ENCODE peak calls at places on chromosome 15, in six cellular contexts. One of them, this sample, is unnamed.

GRCh38 chr15:60355148-60355857 is 42.5 kb downstream of the ANXA2 start:
- DNase-seq in neural crest cell: no peak
- DNase-seq in ovary: no peak
- DNase-seq in left ventricle myocardium inferior: no peak
- DNase-seq in lower lobe of right lung: no peak
- DNase-seq in GM20000: no peak
- DNase-seq in this sample: no peak

GRCh38 chr15:61556037-61556648 is 327.0 kb upstream of the RORA start:
- DNase-seq in neural crest cell: no peak
- DNase-seq in GM20000: no peak
- DNase-seq in lower lobe of right lung: no peak
- DNase-seq in left ventricle myocardium inferior: no peak
- DNase-seq in ovary: no peak
- DNase-seq in this sample: no peak

GRCh38 chr15:39919740-39920509 is at the start of gene GPR176:
- DNase-seq in ovary: peak
- DNase-seq in lower lobe of right lung: peak
- DNase-seq in left ventricle myocardium inferior: peak
- DNase-seq in GM20000: peak
- DNase-seq in neural crest cell: peak
- DNase-seq in this sample: peak

GRCh38 chr15:32716216-32716959 is 1.4 kb upstream of the GREM1 start:
- DNase-seq in neural crest cell: no peak
- DNase-seq in left ventricle myocardium inferior: no peak
- DNase-seq in GM20000: no peak
- DNase-seq in ovary: no peak
- DNase-seq in lower lobe of right lung: no peak
- DNase-seq in this sample: no peak

GRCh38 chr15:83012038-83012490 is 625 bp upstream of the C15orf40 start:
- DNase-seq in lower lobe of right lung: no peak
- DNase-seq in neural crest cell: no peak
- DNase-seq in ovary: no peak
- DNase-seq in GM20000: no peak
- DNase-seq in left ventricle myocardium inferior: no peak
- DNase-seq in this sample: no peak

GRCh38 chr15:83108266-83109219 is 1.1 kb downstream of the TM6SF1 start:
- DNase-seq in left ventricle myocardium inferior: peak
- DNase-seq in GM20000: peak
- DNase-seq in lower lobe of right lung: peak
- DNase-seq in neural crest cell: no peak
- DNase-seq in ovary: no peak
- DNase-seq in this sample: peak

GRCh38 chr15:33125883-33126535 is 68.5 kb downstream of the FMN1 start:
- DNase-seq in neural crest cell: no peak
- DNase-seq in lower lobe of right lung: no peak
- DNase-seq in left ventricle myocardium inferior: no peak
- DNase-seq in GM20000: no peak
- DNase-seq in ovary: no peak
- DNase-seq in this sample: no peak

GRCh38 chr15:69951511-69952209 is 146.1 kb downstream of the TLE3 start:
- DNase-seq in GM20000: no peak
- DNase-seq in neural crest cell: no peak
- DNase-seq in left ventricle myocardium inferior: no peak
- DNase-seq in lower lobe of right lung: no peak
- DNase-seq in ovary: no peak
- DNase-seq in this sample: no peak

GRCh38 chr15:93030430-93031102 is 58.4 kb downstream of the RGMA start:
- DNase-seq in neural crest cell: peak
- DNase-seq in left ventricle myocardium inferior: peak
- DNase-seq in lower lobe of right lung: peak
- DNase-seq in ovary: peak
- DNase-seq in GM20000: peak
- DNase-seq in this sample: peak

GRCh38 chr15:74240002-74240568 is 4.0 kb downstream of the CCDC33 start:
- DNase-seq in GM20000: no peak
- DNase-seq in ovary: peak
- DNase-seq in left ventricle myocardium inferior: peak
- DNase-seq in neural crest cell: no peak
- DNase-seq in lower lobe of right lung: peak
- DNase-seq in this sample: peak

GRCh38 chr15:72604794-72605193 is 49.7 kb upstream of the GOLGA6B start:
- DNase-seq in left ventricle myocardium inferior: no peak
- DNase-seq in ovary: no peak
- DNase-seq in neural crest cell: no peak
- DNase-seq in GM20000: no peak
- DNase-seq in lower lobe of right lung: no peak
- DNase-seq in this sample: no peak

GRCh38 chr15:74983725-74984231 is 11.6 kb upstream of the SCAMP5 start:
- DNase-seq in left ventricle myocardium inferior: no peak
- DNase-seq in GM20000: no peak
- DNase-seq in lower lobe of right lung: no peak
- DNase-seq in ovary: no peak
- DNase-seq in neural crest cell: no peak
- DNase-seq in this sample: peak

GRCh38 chr15:42499888-42500609 is 4.6 kb downstream of the SNAP23 start:
- DNase-seq in lower lobe of right lung: no peak
- DNase-seq in GM20000: no peak
- DNase-seq in ovary: no peak
- DNase-seq in neural crest cell: no peak
- DNase-seq in left ventricle myocardium inferior: no peak
- DNase-seq in this sample: no peak

GRCh38 chr15:35546581-35547381 is 816 bp upstream of the DPH6 start:
- DNase-seq in lower lobe of right lung: no peak
- DNase-seq in ovary: peak
- DNase-seq in left ventricle myocardium inferior: no peak
- DNase-seq in GM20000: no peak
- DNase-seq in neural crest cell: no peak
- DNase-seq in this sample: no peak

GRCh38 chr15:39438795-39439577 is 141.9 kb upstream of the THBS1 start:
- DNase-seq in lower lobe of right lung: peak
- DNase-seq in neural crest cell: no peak
- DNase-seq in left ventricle myocardium inferior: no peak
- DNase-seq in GM20000: no peak
- DNase-seq in ovary: no peak
- DNase-seq in this sample: no peak

GRCh38 chr15:85324202-85324601 is 56.2 kb upstream of the AKAP13 start:
- DNase-seq in neural crest cell: no peak
- DNase-seq in ovary: no peak
- DNase-seq in lower lobe of right lung: no peak
- DNase-seq in left ventricle myocardium inferior: no peak
- DNase-seq in GM20000: no peak
- DNase-seq in this sample: no peak

GRCh38 chr15:58292761-58293175 is 139.0 kb upstream of the LIPC start:
- DNase-seq in ovary: no peak
- DNase-seq in left ventricle myocardium inferior: no peak
- DNase-seq in neural crest cell: no peak
- DNase-seq in GM20000: no peak
- DNase-seq in lower lobe of right lung: no peak
- DNase-seq in this sample: no peak

GRCh38 chr15:33837294-33837693 is 131.0 kb upstream of the CHRM5 start:
- DNase-seq in lower lobe of right lung: no peak
- DNase-seq in left ventricle myocardium inferior: no peak
- DNase-seq in neural crest cell: no peak
- DNase-seq in ovary: no peak
- DNase-seq in GM20000: no peak
- DNase-seq in this sample: no peak

GRCh38 chr15:48939686-48940085 is 24.0 kb downstream of the SHC4 start:
- DNase-seq in neural crest cell: no peak
- DNase-seq in GM20000: no peak
- DNase-seq in lower lobe of right lung: no peak
- DNase-seq in left ventricle myocardium inferior: no peak
- DNase-seq in ovary: no peak
- DNase-seq in this sample: no peak

GRCh38 chr15:50181983-50182232 is at the start of gene SLC27A2:
- DNase-seq in ovary: peak
- DNase-seq in GM20000: no peak
- DNase-seq in lower lobe of right lung: peak
- DNase-seq in neural crest cell: peak
- DNase-seq in left ventricle myocardium inferior: peak
- DNase-seq in this sample: no peak

GRCh38 chr15:43211336-43211735 is 9.5 kb downstream of the EPB42 start:
- DNase-seq in neural crest cell: no peak
- DNase-seq in GM20000: no peak
- DNase-seq in left ventricle myocardium inferior: no peak
- DNase-seq in ovary: no peak
- DNase-seq in lower lobe of right lung: no peak
- DNase-seq in this sample: no peak

GRCh38 chr15:50774450-50774849 is 8.9 kb upstream of the SPPL2A start:
- DNase-seq in GM20000: no peak
- DNase-seq in ovary: no peak
- DNase-seq in lower lobe of right lung: no peak
- DNase-seq in neural crest cell: no peak
- DNase-seq in left ventricle myocardium inferior: no peak
- DNase-seq in this sample: no peak

GRCh38 chr15:69161878-69162213 is 1.4 kb downstream of the GLCE start:
- DNase-seq in left ventricle myocardium inferior: no peak
- DNase-seq in lower lobe of right lung: no peak
- DNase-seq in GM20000: no peak
- DNase-seq in ovary: no peak
- DNase-seq in neural crest cell: no peak
- DNase-seq in this sample: no peak

GRCh38 chr15:82882250-82882928 is 70.1 kb downstream of the HOMER2 start:
- DNase-seq in ovary: no peak
- DNase-seq in left ventricle myocardium inferior: no peak
- DNase-seq in lower lobe of right lung: no peak
- DNase-seq in GM20000: no peak
- DNase-seq in neural crest cell: no peak
- DNase-seq in this sample: no peak

GRCh38 chr15:83654379-83655236 is 685 bp downstream of the ADAMTSL3 start:
- DNase-seq in left ventricle myocardium inferior: peak
- DNase-seq in ovary: peak
- DNase-seq in neural crest cell: no peak
- DNase-seq in lower lobe of right lung: no peak
- DNase-seq in GM20000: no peak
- DNase-seq in this sample: no peak

DNA sequence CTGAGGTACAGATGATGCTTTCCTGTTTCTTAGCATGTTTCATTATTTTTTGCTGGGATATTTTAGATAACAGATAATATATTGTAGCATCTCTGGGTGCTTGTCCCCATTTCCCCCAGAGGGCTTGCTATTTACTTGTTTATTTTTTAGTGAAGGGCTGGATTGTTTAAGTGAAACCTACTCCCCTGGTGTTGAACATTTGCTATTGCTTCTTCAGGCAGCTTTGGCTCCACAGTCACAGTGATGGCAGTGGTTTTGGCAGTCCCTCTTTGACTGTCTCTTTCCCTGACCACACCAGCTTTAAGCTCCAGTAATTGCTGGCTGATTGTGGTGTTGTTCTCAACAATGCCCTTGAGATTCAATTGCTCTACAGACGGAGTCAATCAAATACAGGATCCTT is 128.9 kb downstream of the KLF13 start:
- DNase-seq in neural crest cell: no peak
- DNase-seq in ovary: no peak
- DNase-seq in left ventricle myocardium inferior: no peak
- DNase-seq in GM20000: no peak
- DNase-seq in lower lobe of right lung: no peak
- DNase-seq in this sample: no peak
- TF ChIP-seq CTCF in neural crest cell: peak
- TF ChIP-seq CTCF in ovary: no peak
- TF ChIP-seq CTCF in left ventricle myocardium inferior: no peak
- TF ChIP-seq CTCF in GM20000: no peak
- TF ChIP-seq CTCF in lower lobe of right lung: no peak
- TF ChIP-seq CTCF in this sample: no peak

GRCh38 chr15:52496175-52496574 is 32.5 kb downstream of the MYO5A start:
- DNase-seq in GM20000: no peak
- DNase-seq in left ventricle myocardium inferior: no peak
- DNase-seq in lower lobe of right lung: no peak
- DNase-seq in ovary: no peak
- DNase-seq in neural crest cell: no peak
- DNase-seq in this sample: no peak

GRCh38 chr15:52502608-52503007 is 26.1 kb downstream of the MYO5A start:
- DNase-seq in left ventricle myocardium inferior: no peak
- DNase-seq in neural crest cell: no peak
- DNase-seq in lower lobe of right lung: no peak
- DNase-seq in ovary: no peak
- DNase-seq in GM20000: no peak
- DNase-seq in this sample: no peak

GRCh38 chr15:52498700-52499099 is 30.0 kb downstream of the MYO5A start:
- DNase-seq in ovary: no peak
- DNase-seq in lower lobe of right lung: no peak
- DNase-seq in neural crest cell: no peak
- DNase-seq in GM20000: no peak
- DNase-seq in left ventricle myocardium inferior: no peak
- DNase-seq in this sample: no peak

GRCh38 chr15:52496776-52497470 is 31.8 kb downstream of the MYO5A start:
- DNase-seq in neural crest cell: no peak
- DNase-seq in left ventricle myocardium inferior: no peak
- DNase-seq in ovary: no peak
- DNase-seq in GM20000: no peak
- DNase-seq in lower lobe of right lung: no peak
- DNase-seq in this sample: no peak

GRCh38 chr15:52499506-52499905 is 29.2 kb downstream of the MYO5A start:
- DNase-seq in ovary: no peak
- DNase-seq in GM20000: no peak
- DNase-seq in lower lobe of right lung: no peak
- DNase-seq in neural crest cell: no peak
- DNase-seq in left ventricle myocardium inferior: no peak
- DNase-seq in this sample: no peak
- TF ChIP-seq CTCF in ovary: no peak
- TF ChIP-seq CTCF in GM20000: no peak
- TF ChIP-seq CTCF in lower lobe of right lung: no peak
- TF ChIP-seq CTCF in neural crest cell: no peak
- TF ChIP-seq CTCF in left ventricle myocardium inferior: no peak
- TF ChIP-seq CTCF in this sample: no peak

DNA sequence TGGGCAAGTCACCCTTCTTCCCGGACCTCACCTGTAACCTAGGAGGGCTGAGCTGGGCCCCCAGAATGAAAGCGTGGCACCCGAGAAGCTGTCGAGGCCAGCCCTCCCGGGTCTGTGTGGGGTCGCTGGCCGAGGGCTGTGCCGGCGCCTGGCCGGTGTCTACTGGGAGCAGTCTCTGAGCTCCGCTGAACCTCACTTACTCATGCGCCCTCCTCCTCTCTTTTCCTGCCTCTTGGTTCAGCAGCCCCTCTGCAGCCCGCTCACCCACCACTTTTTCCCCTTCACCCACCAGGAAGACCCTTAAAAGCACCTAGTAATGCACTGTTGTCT is 419 bp downstream of the HYKK start:
- DNase-seq in neural crest cell: no peak
- DNase-seq in left ventricle myocardium inferior: no peak
- DNase-seq in lower lobe of right lung: no peak
- DNase-seq in ovary: no peak
- DNase-seq in GM20000: no peak
- DNase-seq in this sample: no peak
- TF ChIP-seq CTCF in neural crest cell: no peak
- TF ChIP-seq CTCF in left ventricle myocardium inferior: no peak
- TF ChIP-seq CTCF in lower lobe of right lung: no peak
- TF ChIP-seq CTCF in ovary: no peak
- TF ChIP-seq CTCF in GM20000: no peak
- TF ChIP-seq CTCF in this sample: no peak

DNA sequence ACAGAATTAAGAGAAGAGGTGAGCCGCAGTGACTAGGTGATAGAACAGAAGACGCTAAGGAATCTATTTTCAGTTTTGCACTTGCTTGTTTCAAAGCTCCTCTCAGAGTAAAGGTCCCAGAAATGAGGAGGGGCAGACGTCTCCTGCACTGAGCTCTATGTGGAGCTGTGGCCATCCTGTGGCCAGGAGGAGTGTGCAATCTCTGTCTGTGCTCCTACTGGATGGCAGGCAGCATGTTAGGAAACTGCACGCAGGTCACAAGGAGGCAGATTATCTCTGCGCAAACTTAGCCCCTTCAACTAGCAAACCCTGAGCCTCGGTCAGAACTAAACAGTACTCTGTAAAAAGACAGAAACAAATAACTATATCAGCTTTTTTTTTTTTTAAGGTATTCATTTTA is 31.1 kb upstream of the PPIB start:
- DNase-seq in ovary: no peak
- DNase-seq in left ventricle myocardium inferior: no peak
- DNase-seq in neural crest cell: no peak
- DNase-seq in lower lobe of right lung: no peak
- DNase-seq in GM20000: no peak
- DNase-seq in this sample: no peak
- TF ChIP-seq CTCF in ovary: no peak
- TF ChIP-seq CTCF in left ventricle myocardium inferior: no peak
- TF ChIP-seq CTCF in neural crest cell: no peak
- TF ChIP-seq CTCF in lower lobe of right lung: no peak
- TF ChIP-seq CTCF in GM20000: no peak
- TF ChIP-seq CTCF in this sample: no peak

This sample was measured in spleen.